ENCODE peak calls at places on chromosomes 2 and 18, in five cellular contexts. A is HepG2, O is HEK293T, G is K562, F is SK-N-SH. M is an unnamed sample.

GRCh38 chr2:210226186-210226585 is 939 bp upstream of the ACADL start:
- DNase-seq in O (no peak), F (no peak), A (no peak), G (no peak), M (no peak)

GRCh38 chr18:57846258-57846657 is 43.1 kb upstream of the ATP8B1 start:
- DNase-seq in O (no peak), F (no peak), A (no peak), G (peak), M (no peak)

GRCh38 chr18:53458266-53458665 is 766.2 kb downstream of the MBD2 start:
- DNase-seq in A (no peak), O (no peak), G (no peak), F (no peak), M (no peak)

GRCh38 chr2:38092196-38092902 is 16.4 kb upstream of the CYP1B1 start:
- DNase-seq in A (no peak), G (no peak), O (no peak), F (peak), M (no peak)

GRCh38 chr2:177921726-177922125 is 150.9 kb downstream of the PDE11A start:
- DNase-seq in F (no peak), G (no peak), O (no peak), A (no peak), M (no peak)

GRCh38 chr2:133109772-133110171 is 439.8 kb upstream of the LYPD1 start:
- DNase-seq in G (no peak), A (no peak), O (no peak), F (no peak), M (no peak)

GRCh38 chr2:239061824-239062560 is 214.1 kb downstream of the TWIST2 start:
- DNase-seq in F (peak), A (no peak), G (no peak), O (no peak), M (no peak)

GRCh38 chr18:13513015-13513414 is 213.3 kb downstream of the FAM210A start:
- DNase-seq in G (no peak), F (peak), O (no peak), A (peak), M (no peak)

GRCh38 chr2:43174368-43175186 is 51.8 kb downstream of the ZFP36L2 start:
- DNase-seq in A (no peak), G (no peak), O (no peak), F (no peak), M (peak)

GRCh38 chr2:170013802-170014551 is 164.0 kb upstream of the MYO3B start:
- DNase-seq in F (peak), A (no peak), O (peak), G (peak), M (no peak)

GRCh38 chr2:221571108-221571390 is 1.1 kb downstream of the EPHA4 start:
- DNase-seq in G (no peak), A (no peak), F (no peak), O (no peak), M (no peak)

GRCh38 chr2:151946856-151947523 is 118.8 kb upstream of the ARL5A start:
- DNase-seq in G (peak), A (peak), O (peak), F (peak), M (no peak)

GRCh38 chr2:173869244-173869643 is 95.9 kb downstream of the SP3 start:
- DNase-seq in G (no peak), A (no peak), O (peak), F (no peak), M (no peak)

GRCh38 chr2:219624565-219624964 is 2.9 kb upstream of the SLC4A3 start:
- DNase-seq in A (no peak), G (no peak), O (no peak), F (no peak), M (no peak)

GRCh38 chr2:74206180-74206688 is 7.8 kb downstream of the MTHFD2 start:
- DNase-seq in A (no peak), G (peak), O (no peak), F (no peak), M (peak)

GRCh38 chr2:65300134-65300771 is 72.6 kb downstream of the ACTR2 start:
- DNase-seq in O (no peak), G (no peak), F (no peak), A (no peak), M (no peak)

GRCh38 chr2:235542728-235543125 is 48.9 kb downstream of the AGAP1 start:
- DNase-seq in G (no peak), A (peak), O (no peak), F (no peak), M (no peak)

GRCh38 chr2:68730828-68731227 is 3.8 kb upstream of the ARHGAP25 start:
- DNase-seq in G (no peak), A (no peak), F (no peak), O (no peak), M (no peak)

GRCh38 chr2:62340981-62341624 is 145.2 kb downstream of the B3GNT2 start:
- DNase-seq in A (no peak), O (no peak), F (peak), G (no peak), M (peak)

GRCh38 chr18:41721103-41721502 is 233.9 kb upstream of the PIK3C3 start:
- DNase-seq in G (no peak), A (no peak), F (no peak), O (no peak), M (no peak)

GRCh38 chr18:80179857-80180558 is 67.3 kb downstream of the PARD6G start:
- DNase-seq in G (no peak), F (no peak), O (no peak), A (no peak), M (no peak)

GRCh38 chr2:207901847-207902246 is 123.5 kb downstream of the PLEKHM3 start:
- DNase-seq in G (no peak), F (no peak), O (no peak), A (no peak), M (no peak)
- TF ChIP-seq FOXM1 in G (no peak), F (no peak), O (no peak), A (no peak), M (no peak)

GRCh38 chr2:56123538-56123937 is 60.3 kb upstream of the CCDC85A start:
- DNase-seq in A (no peak), G (no peak), O (no peak), F (no peak), M (no peak)

GRCh38 chr2:56117764-56118163 is 66.0 kb upstream of the CCDC85A start:
- DNase-seq in F (no peak), A (no peak), O (no peak), G (no peak), M (no peak)

GRCh38 chr2:56113571-56113970 is 70.2 kb upstream of the CCDC85A start:
- DNase-seq in F (no peak), O (no peak), G (no peak), A (no peak), M (no peak)

GRCh38 chr2:56121995-56122394 is 61.8 kb upstream of the CCDC85A start:
- DNase-seq in A (no peak), O (no peak), F (no peak), G (no peak), M (no peak)

DNA sequence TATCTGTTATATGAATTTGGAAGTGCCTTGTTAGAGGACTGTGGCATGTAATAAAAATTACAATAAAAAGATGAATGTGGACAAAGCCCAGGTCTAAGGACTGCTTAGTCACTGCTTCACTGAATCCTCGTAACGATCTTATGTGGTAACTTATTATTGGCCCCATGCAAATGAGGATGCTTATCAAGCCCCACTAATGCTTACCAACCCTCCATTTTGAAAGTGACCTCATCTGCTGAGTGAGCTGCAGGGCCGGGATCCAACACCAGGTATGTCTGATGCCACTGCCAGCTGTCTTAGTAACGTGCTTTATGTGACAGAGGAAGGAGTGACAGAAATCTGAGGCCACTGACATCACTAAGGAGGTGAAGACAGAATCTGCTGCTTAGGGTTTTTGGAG is 65.3 kb upstream of the CCDC85A start:
- DNase-seq in O (no peak), G (peak), A (no peak), F (no peak), M (no peak)
- TF ChIP-seq FOXM1 in O (no peak), G (no peak), A (no peak), F (no peak), M (no peak)

GRCh38 chr2:26692814-26693286 is 328 bp downstream of the KCNK3 start:
- DNase-seq in O (peak), G (no peak), A (no peak), F (peak), M (no peak)

GRCh38 chr2:26694001-26694400 is 1.5 kb downstream of the KCNK3 start:
- DNase-seq in O (no peak), F (no peak), A (no peak), G (no peak), M (no peak)

GRCh38 chr2:26691881-26692813 is at the start of gene KCNK3:
- DNase-seq in O (peak), F (peak), A (no peak), G (peak), M (no peak)

GRCh38 chr2:26691140-26691539 is 1.4 kb upstream of the KCNK3 start:
- DNase-seq in F (no peak), A (no peak), G (no peak), O (no peak), M (no peak)

DNA sequence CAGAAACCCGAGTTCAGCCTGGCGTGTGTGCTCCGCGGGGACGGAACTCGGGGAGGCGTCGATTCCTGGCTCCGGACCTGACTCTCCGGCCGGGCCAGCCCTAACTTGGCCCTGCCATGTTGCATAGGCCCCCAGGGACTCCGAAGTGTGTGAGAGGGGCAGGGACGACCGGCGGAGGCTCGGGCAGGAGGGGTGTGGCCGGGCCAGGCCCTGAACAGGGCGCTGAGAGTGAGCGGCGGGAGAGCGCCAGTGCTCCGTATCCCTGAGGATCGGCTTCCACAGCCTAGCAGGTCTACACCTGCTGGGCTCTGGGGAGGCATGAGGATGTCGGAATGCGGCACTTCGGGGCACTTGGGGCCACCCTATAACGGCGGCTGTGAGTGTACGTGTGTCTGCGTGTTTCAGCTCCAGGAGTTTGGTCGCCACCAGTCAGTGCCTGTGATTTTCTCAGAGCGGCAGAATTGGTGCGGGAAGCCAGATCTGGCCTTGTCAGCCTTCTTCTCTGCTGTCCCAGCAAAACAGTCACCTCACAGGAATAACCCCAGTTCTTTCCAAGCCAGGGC is 846 bp downstream of the KCNK3 start:
- DNase-seq in F (peak), G (no peak), O (peak), A (no peak), M (no peak)
- TF ChIP-seq FOXM1 in F (no peak), G (no peak), O (no peak), A (no peak), M (no peak)

DNA sequence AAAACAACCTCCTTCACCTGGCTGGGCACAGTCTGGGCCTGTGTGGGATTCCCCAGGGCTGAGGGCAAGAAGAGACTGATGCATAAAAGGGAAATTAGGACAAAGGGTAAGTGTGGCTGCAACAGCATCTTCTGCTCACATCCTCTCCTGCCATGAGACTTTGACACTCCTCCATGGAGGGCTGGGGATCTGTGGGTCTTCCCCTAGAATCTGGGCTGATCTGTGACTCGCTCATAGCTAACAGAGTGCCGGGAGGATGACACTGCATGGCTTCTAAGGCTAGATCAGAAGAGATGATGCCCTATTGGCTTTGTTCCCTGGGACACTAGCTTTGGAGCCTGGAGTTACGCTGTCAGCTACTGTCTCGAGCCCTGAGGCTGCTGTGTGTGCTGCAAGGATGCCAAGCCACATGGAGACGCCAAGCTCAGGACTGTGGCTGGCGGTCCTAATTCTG is 24.3 kb downstream of the MOCOS start:
- DNase-seq in A (no peak), G (no peak), O (no peak), F (no peak), M (peak)
- TF ChIP-seq FOXM1 in A (no peak), G (no peak), O (no peak), F (no peak), M (no peak)

DNA sequence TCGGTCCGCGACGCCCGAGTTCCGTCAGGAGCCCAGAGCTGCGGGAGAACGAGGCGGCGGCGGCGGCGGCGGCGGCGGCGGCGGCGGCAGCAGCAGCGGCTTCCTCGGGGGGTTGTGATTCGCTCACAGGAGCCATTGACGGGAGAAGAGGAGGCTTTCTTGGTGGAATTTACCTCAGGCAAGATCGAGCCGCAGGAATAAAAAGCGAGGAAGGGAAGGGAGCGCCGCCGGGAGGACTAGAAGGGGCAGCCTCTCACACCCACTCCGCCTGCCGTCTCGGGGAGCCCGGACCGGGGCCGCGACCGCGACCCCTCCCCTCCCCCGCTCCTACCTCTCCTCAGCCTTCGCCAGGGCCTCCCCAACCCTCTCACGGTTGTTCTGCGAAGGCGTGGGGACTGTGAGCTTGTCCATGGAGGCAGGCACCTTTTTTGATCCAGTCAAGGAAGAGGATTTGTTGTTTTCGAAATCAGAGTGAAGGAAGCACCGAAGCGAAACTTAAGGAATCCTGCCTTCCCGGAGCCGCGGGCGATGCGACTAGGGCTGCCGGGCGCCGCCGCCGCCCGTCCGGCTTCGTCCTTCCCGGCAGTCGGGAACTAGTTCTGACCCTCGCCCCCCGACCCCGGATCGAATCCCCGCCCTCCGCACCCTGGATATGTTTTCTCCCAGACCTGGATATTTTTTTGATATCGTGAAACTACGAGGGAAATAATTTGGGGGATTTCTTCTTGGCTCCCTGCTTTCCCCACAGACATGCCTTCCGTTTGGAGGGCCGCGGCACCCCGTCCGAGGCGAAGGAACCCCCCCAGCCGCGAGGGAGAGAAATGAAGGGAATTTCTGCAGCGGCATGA is 557 bp downstream of the BMPR2 start:
- DNase-seq in O (no peak), F (peak), G (peak), A (no peak), M (no peak)
- TF ChIP-seq FOXM1 in O (no peak), F (no peak), G (no peak), A (no peak), M (no peak)

GRCh38 chr2:232008907-232009638 is 47.6 kb downstream of the DIS3L2 start:
- DNase-seq in A (no peak), F (no peak), O (no peak), G (no peak), M (no peak)

GRCh38 chr2:232014681-232015080 is 53.2 kb downstream of the DIS3L2 start:
- DNase-seq in O (no peak), A (no peak), G (no peak), F (no peak), M (no peak)

GRCh38 chr2:232018191-232018590 is 56.7 kb downstream of the DIS3L2 start:
- DNase-seq in G (no peak), F (no peak), O (no peak), A (no peak), M (no peak)

GRCh38 chr2:232009639-232010274 is 48.2 kb downstream of the DIS3L2 start:
- DNase-seq in G (no peak), O (no peak), F (no peak), A (no peak), M (no peak)

DNA sequence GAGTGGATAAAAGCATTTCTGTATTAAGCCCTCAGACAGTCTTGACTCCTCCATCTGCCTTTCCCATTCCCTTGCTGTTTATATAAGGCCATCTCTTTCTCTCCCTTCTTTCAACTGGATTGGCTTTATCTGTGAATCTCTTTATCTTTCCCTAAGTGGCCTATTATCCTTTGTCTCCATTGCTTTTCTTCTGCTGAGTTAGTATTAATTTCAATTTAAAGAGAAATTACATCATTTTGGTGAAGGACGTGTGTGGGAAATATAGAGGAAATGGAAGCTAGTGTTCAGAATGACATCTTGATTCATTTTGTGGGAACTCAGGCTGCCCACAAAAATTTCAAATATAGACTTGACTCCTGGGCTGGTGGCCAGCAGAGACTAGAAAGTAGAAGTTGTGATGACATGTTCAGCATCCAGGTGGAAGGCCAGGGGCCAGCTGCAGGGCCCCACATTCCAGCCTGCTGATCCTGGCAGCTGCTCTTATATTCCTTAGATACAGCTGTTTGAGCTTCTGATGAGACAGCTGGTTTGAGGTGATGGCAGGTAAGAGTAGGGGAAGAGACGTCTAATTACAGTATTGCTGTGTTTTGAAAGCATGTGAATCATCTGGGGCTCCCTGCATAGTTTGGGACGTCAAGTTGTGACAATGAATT is 52.3 kb downstream of the DIS3L2 start:
- DNase-seq in O (no peak), A (no peak), F (peak), G (no peak), M (peak)
- TF ChIP-seq FOXM1 in O (no peak), A (no peak), F (peak), G (no peak), M (no peak)

GRCh38 chr2:71603311-71603794 is 150.0 kb downstream of the DYSF start:
- DNase-seq in A (no peak), G (no peak), F (no peak), O (no peak), M (no peak)
- TF ChIP-seq FOXM1 in A (no peak), G (no peak), F (no peak), O (no peak), M (no peak)

M was measured in GM12878.